ENCODE peak calls at places on chromosomes 1 and 21, in eight cellular contexts. One of them, this sample, is unnamed.

GRCh38 chr1:68173283-68174172 is 58.8 kb downstream of the WLS start:
- DNase-seq in fibroblast of lung: peak; percentile 51
- DNase-seq in GM23248: peak; percentile 60
- DNase-seq in K562: no peak
- DNase-seq in mammary epithelial cell: no peak
- DNase-seq in adipocyte: peak; percentile 59
- DNase-seq in mesendoderm: no peak
- DNase-seq in IMR-90: peak; percentile 75
- DNase-seq in this sample: peak; percentile 78

GRCh38 chr1:48027533-48027835 is 30.3 kb upstream of the TRABD2B start:
- DNase-seq in fibroblast of lung: no peak
- DNase-seq in GM23248: no peak
- DNase-seq in K562: no peak
- DNase-seq in mammary epithelial cell: no peak
- DNase-seq in adipocyte: no peak
- DNase-seq in mesendoderm: peak; percentile 66
- DNase-seq in IMR-90: no peak
- DNase-seq in this sample: no peak

GRCh38 chr1:16348414-16349182 is 3.7 kb downstream of the FBXO42 start:
- DNase-seq in fibroblast of lung: peak; percentile 72
- DNase-seq in GM23248: peak; percentile 89
- DNase-seq in K562: no peak
- DNase-seq in mammary epithelial cell: peak; percentile 47
- DNase-seq in adipocyte: peak; percentile 91
- DNase-seq in mesendoderm: peak; percentile 57
- DNase-seq in IMR-90: peak; percentile 85
- DNase-seq in this sample: peak; percentile 66

GRCh38 chr1:176691251-176692228 is 228.6 kb downstream of the PAPPA2 start:
- DNase-seq in fibroblast of lung: peak; percentile 55
- DNase-seq in GM23248: peak; percentile 73
- DNase-seq in K562: peak; percentile 40
- DNase-seq in mammary epithelial cell: peak; percentile 49
- DNase-seq in adipocyte: peak; percentile 77
- DNase-seq in mesendoderm: peak; percentile 78
- DNase-seq in IMR-90: peak; percentile 43
- DNase-seq in this sample: peak; percentile 35

GRCh38 chr1:107575226-107575625 is 389.8 kb downstream of the VAV3 start:
- DNase-seq in fibroblast of lung: no peak
- DNase-seq in GM23248: no peak
- DNase-seq in K562: no peak
- DNase-seq in mammary epithelial cell: no peak
- DNase-seq in adipocyte: no peak
- DNase-seq in mesendoderm: no peak
- DNase-seq in IMR-90: no peak
- DNase-seq in this sample: no peak

GRCh38 chr1:44603718-44604117 is 70.6 kb downstream of the TMEM53 start:
- DNase-seq in fibroblast of lung: no peak
- DNase-seq in GM23248: no peak
- DNase-seq in K562: no peak
- DNase-seq in mammary epithelial cell: no peak
- DNase-seq in adipocyte: no peak
- DNase-seq in mesendoderm: no peak
- DNase-seq in IMR-90: no peak
- DNase-seq in this sample: no peak

GRCh38 chr1:117007719-117008013 is 6.1 kb downstream of the CD101 start:
- DNase-seq in fibroblast of lung: no peak
- DNase-seq in GM23248: no peak
- DNase-seq in K562: no peak
- DNase-seq in mammary epithelial cell: no peak
- DNase-seq in adipocyte: no peak
- DNase-seq in mesendoderm: no peak
- DNase-seq in IMR-90: no peak
- DNase-seq in this sample: peak; percentile 19

GRCh38 chr1:160800142-160800541 is 4.2 kb downstream of the LY9 start:
- DNase-seq in fibroblast of lung: no peak
- DNase-seq in GM23248: no peak
- DNase-seq in K562: no peak
- DNase-seq in mammary epithelial cell: no peak
- DNase-seq in adipocyte: no peak
- DNase-seq in mesendoderm: no peak
- DNase-seq in IMR-90: no peak
- DNase-seq in this sample: no peak

GRCh38 chr1:228849011-228849541 is 113.8 kb downstream of the RHOU start:
- DNase-seq in fibroblast of lung: no peak
- DNase-seq in GM23248: no peak
- DNase-seq in K562: no peak
- DNase-seq in mammary epithelial cell: no peak
- DNase-seq in adipocyte: no peak
- DNase-seq in mesendoderm: peak; percentile 62
- DNase-seq in IMR-90: no peak
- DNase-seq in this sample: no peak

DNA sequence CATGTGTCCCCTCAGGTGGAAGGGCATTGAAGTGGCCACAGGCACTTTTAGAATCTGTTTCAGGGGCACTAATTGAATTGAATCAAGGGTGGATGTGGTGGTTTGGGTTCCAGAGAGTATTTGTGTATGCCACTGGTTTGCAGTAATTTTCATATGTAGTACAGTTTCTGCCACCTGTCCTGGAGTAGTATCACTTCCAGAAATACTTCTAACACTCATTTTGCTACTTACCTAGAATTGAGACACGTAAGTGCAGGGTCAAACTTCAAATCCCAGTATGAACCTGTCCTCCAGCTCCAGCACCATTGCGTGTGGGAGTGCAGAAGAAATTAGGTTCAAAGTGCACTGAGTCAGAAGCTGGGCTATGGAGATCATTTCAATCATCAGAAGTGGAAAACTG is 26.8 kb downstream of the RSPH1 start:
- DNase-seq in fibroblast of lung: no peak
- DNase-seq in GM23248: no peak
- DNase-seq in K562: no peak
- DNase-seq in mammary epithelial cell: no peak
- DNase-seq in adipocyte: no peak
- DNase-seq in mesendoderm: no peak
- DNase-seq in IMR-90: no peak
- DNase-seq in this sample: no peak
- H3K9ac ChIP-seq in fibroblast of lung: no peak overlapping the region
- H3K9ac ChIP-seq in GM23248: no peak overlapping the region
- H3K9ac ChIP-seq in K562: no peak overlapping the region
- H3K9ac ChIP-seq in mammary epithelial cell: no peak overlapping the region
- H3K9ac ChIP-seq in adipocyte: no peak overlapping the region
- H3K9ac ChIP-seq in mesendoderm: no peak overlapping the region
- H3K9ac ChIP-seq in IMR-90: no peak overlapping the region
- H3K9ac ChIP-seq in this sample: no peak overlapping the region

GRCh38 chr1:41615981-41616380 is 131.5 kb upstream of the EDN2 start:
- DNase-seq in fibroblast of lung: no peak
- DNase-seq in GM23248: no peak
- DNase-seq in K562: no peak
- DNase-seq in mammary epithelial cell: no peak
- DNase-seq in adipocyte: no peak
- DNase-seq in mesendoderm: no peak
- DNase-seq in IMR-90: no peak
- DNase-seq in this sample: no peak

GRCh38 chr1:41613646-41614592 is 129.4 kb upstream of the EDN2 start:
- DNase-seq in fibroblast of lung: peak; percentile 85
- DNase-seq in GM23248: peak; percentile 75
- DNase-seq in K562: no peak
- DNase-seq in mammary epithelial cell: peak; percentile 77
- DNase-seq in adipocyte: peak; percentile 86
- DNase-seq in mesendoderm: no peak
- DNase-seq in IMR-90: peak; percentile 86
- DNase-seq in this sample: peak; percentile 59

GRCh38 chr1:41615316-41615715 is 130.8 kb upstream of the EDN2 start:
- DNase-seq in fibroblast of lung: no peak
- DNase-seq in GM23248: no peak
- DNase-seq in K562: no peak
- DNase-seq in mammary epithelial cell: no peak
- DNase-seq in adipocyte: no peak
- DNase-seq in mesendoderm: no peak
- DNase-seq in IMR-90: no peak
- DNase-seq in this sample: no peak

GRCh38 chr1:41616563-41616962 is 132.1 kb upstream of the EDN2 start:
- DNase-seq in fibroblast of lung: no peak
- DNase-seq in GM23248: no peak
- DNase-seq in K562: no peak
- DNase-seq in mammary epithelial cell: no peak
- DNase-seq in adipocyte: no peak
- DNase-seq in mesendoderm: no peak
- DNase-seq in IMR-90: no peak
- DNase-seq in this sample: no peak

GRCh38 chr1:41614818-41615217 is 130.3 kb upstream of the EDN2 start:
- DNase-seq in fibroblast of lung: no peak
- DNase-seq in GM23248: no peak
- DNase-seq in K562: no peak
- DNase-seq in mammary epithelial cell: no peak
- DNase-seq in adipocyte: no peak
- DNase-seq in mesendoderm: no peak
- DNase-seq in IMR-90: no peak
- DNase-seq in this sample: no peak
- H3K4me1 ChIP-seq in fibroblast of lung: peaks cover 5% of the 10 kb centered on the region
- H3K4me1 ChIP-seq in GM23248: peaks cover 19% of the 10 kb centered on the region
- H3K4me1 ChIP-seq in K562: no peaks in the 10 kb centered on the region
- H3K4me1 ChIP-seq in mammary epithelial cell: peaks cover 35% of the 10 kb centered on the region
- H3K4me1 ChIP-seq in adipocyte: peaks cover 29% of the 10 kb centered on the region
- H3K4me1 ChIP-seq in mesendoderm: no peaks in the 10 kb centered on the region
- H3K4me1 ChIP-seq in IMR-90: peaks cover 20% of the 10 kb centered on the region
- H3K4me1 ChIP-seq in this sample: peaks cover 8% of the 10 kb centered on the region

DNA sequence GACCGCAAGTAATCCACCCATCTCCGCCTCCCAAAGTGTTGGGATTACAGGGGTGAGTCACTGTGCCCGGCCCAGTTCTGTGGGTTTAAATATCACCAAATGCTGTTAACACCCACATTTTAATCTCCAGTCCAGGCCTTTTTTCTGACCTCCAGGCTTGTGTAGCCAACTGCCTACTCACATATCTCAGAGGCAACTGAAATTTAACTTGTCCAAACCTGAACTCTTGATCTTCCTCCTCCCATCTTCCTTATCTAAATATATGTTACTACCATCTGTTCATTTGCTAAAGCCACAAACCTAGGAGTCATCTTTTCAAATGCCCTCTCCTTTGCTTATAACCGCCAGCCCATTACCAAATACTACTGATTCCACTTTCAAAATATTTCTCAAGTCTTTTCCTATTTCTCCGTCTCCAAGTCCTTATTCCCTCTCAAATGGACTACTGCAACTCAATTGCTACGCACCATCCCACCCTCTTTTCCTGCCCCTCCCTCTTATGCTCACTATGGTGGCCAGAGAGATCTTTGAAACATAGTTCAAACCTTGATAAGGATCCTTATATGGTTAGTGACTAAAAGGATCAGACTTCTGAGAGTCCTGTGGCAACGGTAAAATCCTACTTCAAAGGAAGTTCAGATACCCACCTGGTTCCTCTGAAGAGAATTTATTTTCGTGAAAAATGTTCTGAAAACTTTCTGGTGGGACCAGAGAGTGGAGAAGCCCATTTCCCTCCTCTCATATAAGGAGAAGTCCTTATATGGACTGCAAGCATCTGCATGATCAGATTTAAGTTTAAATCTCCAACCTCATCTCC is 78.5 kb upstream of the CDC42BPA start:
- DNase-seq in fibroblast of lung: no peak
- DNase-seq in GM23248: no peak
- DNase-seq in K562: peak; percentile 87
- DNase-seq in mammary epithelial cell: peak; percentile 46
- DNase-seq in adipocyte: no peak
- DNase-seq in mesendoderm: no peak
- DNase-seq in IMR-90: no peak
- DNase-seq in this sample: peak; percentile 27
- H3K9ac ChIP-seq in fibroblast of lung: no peak overlapping the region
- H3K9ac ChIP-seq in GM23248: no peak overlapping the region
- H3K9ac ChIP-seq in K562: peak overlapping the region; percentile 57
- H3K9ac ChIP-seq in mammary epithelial cell: no peak overlapping the region
- H3K9ac ChIP-seq in adipocyte: no peak overlapping the region
- H3K9ac ChIP-seq in mesendoderm: no peak overlapping the region
- H3K9ac ChIP-seq in IMR-90: no peak overlapping the region
- H3K9ac ChIP-seq in this sample: no peak overlapping the region

GRCh38 chr1:201408815-201409200 is 9.7 kb upstream of the LAD1 start:
- DNase-seq in fibroblast of lung: no peak
- DNase-seq in GM23248: no peak
- DNase-seq in K562: no peak
- DNase-seq in mammary epithelial cell: no peak
- DNase-seq in adipocyte: no peak
- DNase-seq in mesendoderm: no peak
- DNase-seq in IMR-90: no peak
- DNase-seq in this sample: no peak

GRCh38 chr1:201405484-201405831 is 6.3 kb upstream of the LAD1 start:
- DNase-seq in fibroblast of lung: no peak
- DNase-seq in GM23248: no peak
- DNase-seq in K562: no peak
- DNase-seq in mammary epithelial cell: no peak
- DNase-seq in adipocyte: no peak
- DNase-seq in mesendoderm: no peak
- DNase-seq in IMR-90: no peak
- DNase-seq in this sample: peak; percentile 7

GRCh38 chr1:201409440-201409839 is 10.3 kb upstream of the LAD1 start:
- DNase-seq in fibroblast of lung: no peak
- DNase-seq in GM23248: peak; percentile 48
- DNase-seq in K562: no peak
- DNase-seq in mammary epithelial cell: no peak
- DNase-seq in adipocyte: no peak
- DNase-seq in mesendoderm: no peak
- DNase-seq in IMR-90: peak; percentile 36
- DNase-seq in this sample: no peak

GRCh38 chr1:201406831-201407406 is 7.8 kb upstream of the LAD1 start:
- DNase-seq in fibroblast of lung: no peak
- DNase-seq in GM23248: no peak
- DNase-seq in K562: no peak
- DNase-seq in mammary epithelial cell: peak; percentile 66
- DNase-seq in adipocyte: no peak
- DNase-seq in mesendoderm: no peak
- DNase-seq in IMR-90: no peak
- DNase-seq in this sample: no peak

DNA sequence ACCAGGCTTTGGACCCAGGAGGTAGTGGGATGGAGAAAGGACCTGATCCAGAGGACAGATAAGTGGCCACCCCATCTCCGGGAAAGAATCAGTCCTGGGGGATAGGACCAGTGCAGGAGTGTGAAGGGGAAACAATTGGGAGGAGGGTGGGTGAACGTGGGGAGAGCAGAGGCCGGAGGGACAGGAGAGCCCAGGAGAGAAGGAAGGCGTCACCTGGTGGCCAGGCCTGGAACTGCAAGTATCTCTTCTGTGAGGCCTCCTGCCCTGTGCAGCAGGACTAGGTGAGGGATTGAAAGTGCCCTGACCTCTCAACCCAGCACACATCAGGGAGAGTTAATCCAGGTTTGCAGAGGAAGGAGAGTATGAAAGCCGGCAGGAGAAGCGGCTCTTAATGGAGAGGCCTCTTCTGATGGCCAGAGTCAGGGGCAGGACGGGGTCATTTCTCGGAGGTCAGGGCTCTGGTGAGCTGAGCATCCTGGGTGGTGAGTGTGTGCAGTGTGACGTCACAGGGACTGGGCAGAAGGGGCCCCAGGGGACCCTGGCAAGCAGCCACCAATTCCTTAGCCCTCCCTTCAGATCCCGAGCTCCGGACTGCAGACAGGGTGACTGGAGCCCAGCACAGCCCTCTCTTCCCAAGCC is 9.2 kb upstream of the LAD1 start:
- DNase-seq in fibroblast of lung: peak; percentile 69
- DNase-seq in GM23248: peak; percentile 73
- DNase-seq in K562: peak; percentile 92
- DNase-seq in mammary epithelial cell: peak; percentile 63
- DNase-seq in adipocyte: peak; percentile 89
- DNase-seq in mesendoderm: peak; percentile 83
- DNase-seq in IMR-90: peak; percentile 68
- DNase-seq in this sample: peak; percentile 26
- H3K4me1 ChIP-seq in fibroblast of lung: no peaks in the 10 kb centered on the region
- H3K4me1 ChIP-seq in GM23248: no peaks in the 10 kb centered on the region
- H3K4me1 ChIP-seq in K562: no peaks in the 10 kb centered on the region
- H3K4me1 ChIP-seq in mammary epithelial cell: no peaks in the 10 kb centered on the region
- H3K4me1 ChIP-seq in adipocyte: no peaks in the 10 kb centered on the region
- H3K4me1 ChIP-seq in mesendoderm: no peaks in the 10 kb centered on the region
- H3K4me1 ChIP-seq in IMR-90: no peaks in the 10 kb centered on the region
- H3K4me1 ChIP-seq in this sample: no peaks in the 10 kb centered on the region